ENCODE peak calls at places on chromosome 15, in ten cellular contexts. O is prostate gland, S is upper lobe of right lung, H is brain microvascular endothelial cell, W is neural progenitor cell, U is DND-41, F is AG10803, K is PC-3, G is astrocyte of the spinal cord, I is hepatocyte. L is an unnamed sample.

GRCh38 chr15:76533060-76533955 is 196.7 kb downstream of the ISL2 start:
- DNase-seq in O (no peak), S (no peak), H (no peak), W (no peak), U (no peak), F (no peak), K (peak; percentile 94), G (no peak), I (peak; percentile 20), L (peak; percentile 22)

GRCh38 chr15:60536314-60536713 is 57.4 kb upstream of the ICE2 start:
- DNase-seq in O (no peak), S (no peak), H (no peak), W (no peak), U (no peak), F (peak; percentile 21), K (no peak), G (no peak), I (no peak), L (peak; percentile 38)

GRCh38 chr15:32641517-32642059 is at the start of gene SCG5:
- DNase-seq in O (no peak), S (peak; percentile 73), H (peak; percentile 45), W (peak; percentile 86), U (no peak), F (no peak), K (no peak), G (peak; percentile 35), I (peak; percentile 66), L (no peak)

GRCh38 chr15:65621638-65622037 is at the start of gene SLC24A1:
- DNase-seq in O (no peak), S (no peak), H (no peak), W (no peak), U (no peak), F (no peak), K (no peak), G (no peak), I (no peak), L (no peak)

GRCh38 chr15:80160570-80161156 is 7.9 kb downstream of the FAH start:
- DNase-seq in O (no peak), S (peak; percentile 86), H (peak; percentile 90), W (no peak), U (peak; percentile 68), F (peak; percentile 92), K (peak; percentile 86), G (peak; percentile 85), I (peak; percentile 83), L (peak; percentile 95)

GRCh38 chr15:80608688-80609087 is 86.4 kb upstream of the ABHD17C start:
- DNase-seq in O (no peak), S (no peak), H (no peak), W (no peak), U (no peak), F (no peak), K (no peak), G (no peak), I (no peak), L (no peak)

GRCh38 chr15:42046597-42046996 is 25.8 kb upstream of the PLA2G4E start:
- DNase-seq in O (peak; percentile 79), S (no peak), H (no peak), W (no peak), U (no peak), F (no peak), K (peak; percentile 99), G (no peak), I (peak; percentile 32), L (no peak)

GRCh38 chr15:85580914-85581313 is 200.5 kb downstream of the AKAP13 start:
- DNase-seq in O (no peak), S (peak; percentile 73), H (no peak), W (no peak), U (no peak), F (no peak), K (no peak), G (no peak), I (no peak), L (no peak)

GRCh38 chr15:50137330-50137761 is 18.3 kb upstream of the ATP8B4 start:
- DNase-seq in O (no peak), S (no peak), H (peak; percentile 70), W (no peak), U (no peak), F (peak; percentile 98), K (peak; percentile 96), G (peak; percentile 93), I (no peak), L (peak; percentile 95)

GRCh38 chr15:75640483-75641175 is 605 bp upstream of the IMP3 start:
- DNase-seq in O (no peak), S (peak; percentile 80), H (peak; percentile 39), W (peak; percentile 33), U (peak; percentile 74), F (peak; percentile 40), K (peak; percentile 55), G (peak; percentile 72), I (peak; percentile 56), L (peak; percentile 53)

GRCh38 chr15:62928996-62929350 is 113.6 kb upstream of the TPM1 start:
- DNase-seq in O (no peak), S (no peak), H (peak; percentile 88), W (no peak), U (no peak), F (no peak), K (peak; percentile 86), G (peak; percentile 90), I (no peak), L (peak; percentile 67)

GRCh38 chr15:44537728-44538240 is 837 bp downstream of the EIF3J start:
- DNase-seq in O (no peak), S (no peak), H (peak; percentile 25), W (no peak), U (no peak), F (peak; percentile 46), K (peak; percentile 36), G (peak; percentile 54), I (peak; percentile 47), L (peak; percentile 61)

GRCh38 chr15:52208306-52208946 is 17.2 kb upstream of the GNB5 start:
- DNase-seq in O (peak; percentile 36), S (no peak), H (peak; percentile 75), W (peak; percentile 85), U (peak; percentile 71), F (peak; percentile 67), K (peak; percentile 61), G (peak; percentile 68), I (peak; percentile 77), L (peak; percentile 79)

GRCh38 chr15:32923176-32923575 is 205.4 kb downstream of the GREM1 start:
- DNase-seq in O (no peak), S (no peak), H (no peak), W (no peak), U (no peak), F (peak; percentile 32), K (no peak), G (no peak), I (no peak), L (no peak)

GRCh38 chr15:92808611-92809063 is 91.5 kb upstream of the CHD2 start:
- DNase-seq in O (no peak), S (peak; percentile 86), H (peak; percentile 20), W (no peak), U (no peak), F (peak; percentile 86), K (peak; percentile 53), G (no peak), I (peak; percentile 58), L (peak; percentile 74)

DNA sequence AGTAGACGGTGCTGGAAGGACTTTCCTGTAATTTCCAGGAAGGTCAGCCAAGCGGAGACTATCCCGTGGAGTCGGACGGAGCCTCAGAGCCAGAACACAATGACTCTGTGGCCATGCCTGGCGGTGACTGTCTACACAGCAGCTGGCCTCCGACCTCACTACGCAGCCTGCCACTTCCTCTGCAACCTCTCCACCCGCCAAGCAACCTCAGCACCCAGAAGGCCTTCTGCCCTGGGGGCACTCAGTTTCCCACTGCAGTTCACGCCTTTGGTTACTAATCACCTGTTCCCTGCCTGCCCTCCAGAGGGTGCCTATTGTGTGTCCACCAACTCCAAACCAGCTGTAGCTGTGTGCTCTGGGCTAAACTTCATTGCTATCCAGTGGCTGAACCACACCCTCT is 44.0 kb downstream of the TM2D3 start:
- DNase-seq in O (no peak), S (no peak), H (no peak), W (no peak), U (no peak), F (no peak), K (no peak), G (no peak), I (no peak), L (no peak)
- TF ChIP-seq CTCF in O (no peak), S (no peak), H (no peak), W (no peak), U (no peak), F (no peak), K (no peak), G (no peak), I (no peak), L (no peak)

DNA sequence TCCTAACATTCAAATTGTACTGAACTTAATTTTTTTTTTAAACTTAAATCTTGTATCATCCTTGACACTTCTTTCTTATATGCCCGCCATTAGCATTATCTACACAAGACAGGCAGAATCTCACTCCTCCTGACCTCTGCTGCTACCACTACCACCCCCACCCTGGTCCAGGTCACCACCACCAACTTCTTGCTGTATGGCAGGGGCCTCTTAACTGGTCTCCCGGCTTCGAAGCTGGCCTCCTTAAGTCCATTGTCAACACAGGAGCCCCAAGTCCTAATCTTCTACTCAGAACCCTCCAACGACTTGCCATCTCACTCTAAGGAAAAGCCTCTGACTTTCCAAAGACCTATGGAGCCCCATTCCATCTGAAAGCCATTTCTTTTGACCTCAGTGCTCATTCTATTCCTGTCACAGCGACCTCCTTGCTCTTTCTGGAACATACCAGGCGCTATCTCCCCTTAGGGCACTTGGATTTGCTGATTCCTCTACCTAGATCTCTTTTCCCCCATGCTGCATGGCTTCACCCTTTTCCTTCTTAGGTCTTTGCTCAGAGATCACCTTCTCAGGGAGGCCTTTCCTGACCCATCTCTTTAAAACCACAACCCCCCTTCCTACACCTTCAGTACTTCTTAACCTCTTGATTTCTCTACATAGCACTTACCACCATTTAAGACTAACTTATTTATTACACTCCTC is 2.6 kb downstream of the PRC1 start:
- DNase-seq in O (no peak), S (no peak), H (no peak), W (no peak), U (no peak), F (no peak), K (no peak), G (no peak), I (no peak), L (no peak)
- H3K4me3 ChIP-seq in O (no peak overlapping the region), S (no peak overlapping the region), H (no peak overlapping the region), W (no peak overlapping the region), U (peak overlapping the region; percentile 39), F (no peak overlapping the region), K (no peak overlapping the region), G (no peak overlapping the region), I (no peak overlapping the region), L (no peak overlapping the region)

GRCh38 chr15:67077641-67078215 is 12.3 kb downstream of the SMAD3 start:
- DNase-seq in O (no peak), S (no peak), H (peak; percentile 0), W (no peak), U (no peak), F (no peak), K (no peak), G (no peak), I (no peak), L (no peak)
- TF ChIP-seq CTCF in O (no peak), S (no peak), H (no peak), W (no peak), U (no peak), F (no peak), K (no peak), G (no peak), I (no peak), L (no peak)

DNA sequence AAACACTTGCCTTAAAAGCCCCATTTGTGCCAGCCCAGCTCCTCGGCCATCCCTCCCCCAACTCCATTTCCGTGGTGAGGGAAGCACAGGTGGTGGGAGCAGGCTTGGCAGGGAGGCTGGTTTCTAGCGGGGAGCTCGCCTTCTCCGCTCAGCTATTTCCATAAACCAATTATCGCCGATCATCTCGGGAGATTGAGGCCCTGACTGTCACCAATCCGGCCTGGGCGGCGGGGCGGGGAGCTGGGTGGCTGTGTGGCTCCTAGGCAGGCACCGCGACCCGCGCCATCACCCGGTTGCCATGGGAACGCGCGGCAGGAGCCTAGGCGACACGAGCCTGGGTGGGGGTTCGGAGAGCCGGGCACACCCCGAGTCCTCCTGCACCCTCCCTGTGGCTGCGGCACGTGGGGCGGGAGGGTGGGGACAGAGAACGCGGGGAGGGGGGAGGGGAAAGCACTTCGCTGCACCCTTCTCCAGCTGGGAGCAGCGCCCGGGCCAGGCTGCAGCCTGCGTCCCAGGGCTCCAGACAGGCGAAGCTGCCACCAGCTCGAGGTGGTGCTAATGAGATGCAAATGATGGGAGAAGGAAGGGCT is 9.3 kb downstream of the CCDC33 start:
- DNase-seq in O (no peak), S (no peak), H (no peak), W (peak; percentile 81), U (peak; percentile 15), F (no peak), K (no peak), G (no peak), I (peak; percentile 33), L (no peak)
- H3K4me3 ChIP-seq in O (no peak overlapping the region), S (no peak overlapping the region), H (no peak overlapping the region), W (peak overlapping the region; percentile 44), U (no peak overlapping the region), F (no peak overlapping the region), K (no peak overlapping the region), G (no peak overlapping the region), I (no peak overlapping the region), L (no peak overlapping the region)